ENCODE peak calls at places on chromosome 18, in eight cellular contexts. R is thyroid gland, E is GM23338, Y is fibroblast of lung, W is AG09309, X is left ventricle myocardium inferior, O is bronchial epithelial cell, G is cardiac muscle cell. T is an unnamed sample.

GRCh38 chr18:55078289-55078916 is 119.1 kb upstream of the CCDC68 start:
- DNase-seq in R (no peak), E (peak; percentile 19), Y (no peak), W (no peak), X (no peak), O (peak; percentile 29), G (no peak), T (no peak)

GRCh38 chr18:33201509-33201926 is 239.0 kb downstream of the CCDC178 start:
- DNase-seq in R (peak; percentile 26), E (peak; percentile 89), Y (peak; percentile 64), W (no peak), X (no peak), O (peak; percentile 43), G (peak; percentile 60), T (no peak)

GRCh38 chr18:59695551-59695950 is 1.7 kb downstream of the CCBE1 start:
- DNase-seq in R (no peak), E (no peak), Y (no peak), W (no peak), X (no peak), O (no peak), G (no peak), T (no peak)

GRCh38 chr18:839224-840079 is 27.4 kb upstream of the YES1 start:
- DNase-seq in R (peak; percentile 78), E (peak; percentile 93), Y (peak; percentile 74), W (peak; percentile 57), X (peak; percentile 87), O (peak; percentile 59), G (peak; percentile 89), T (peak; percentile 83)

GRCh38 chr18:37705016-37705415 is 139.4 kb upstream of the CELF4 start:
- DNase-seq in R (no peak), E (no peak), Y (no peak), W (no peak), X (no peak), O (no peak), G (no peak), T (no peak)

GRCh38 chr18:31197676-31198075 is 35.0 kb upstream of the DSC1 start:
- DNase-seq in R (no peak), E (no peak), Y (no peak), W (no peak), X (no peak), O (peak; percentile 96), G (no peak), T (no peak)

GRCh38 chr18:37484893-37485834 is 80.4 kb downstream of the CELF4 start:
- DNase-seq in R (peak; percentile 17), E (peak; percentile 78), Y (peak; percentile 4), W (no peak), X (no peak), O (peak; percentile 35), G (peak; percentile 70), T (no peak)

GRCh38 chr18:3524706-3525105 is 74.7 kb downstream of the TGIF1 start:
- DNase-seq in R (no peak), E (no peak), Y (no peak), W (no peak), X (no peak), O (no peak), G (no peak), T (no peak)

GRCh38 chr18:600107-600506 is 3.3 kb downstream of the CLUL1 start:
- DNase-seq in R (no peak), E (no peak), Y (no peak), W (no peak), X (no peak), O (no peak), G (no peak), T (no peak)

GRCh38 chr18:23918395-23919032 is 96.0 kb upstream of the TTC39C start:
- DNase-seq in R (peak; percentile 70), E (peak; percentile 95), Y (peak; percentile 58), W (no peak), X (peak; percentile 68), O (peak; percentile 48), G (peak; percentile 88), T (peak; percentile 58)

GRCh38 chr18:42758851-42759250 is 356.6 kb downstream of the RIT2 start:
- DNase-seq in R (no peak), E (no peak), Y (peak; percentile 1), W (no peak), X (no peak), O (no peak), G (no peak), T (no peak)

GRCh38 chr18:1229634-1230033 is 325.0 kb downstream of the ADCYAP1 start:
- DNase-seq in R (no peak), E (no peak), Y (no peak), W (no peak), X (no peak), O (no peak), G (no peak), T (no peak)

GRCh38 chr18:32801236-32801635 is 28.4 kb upstream of the KLHL14 start:
- DNase-seq in R (no peak), E (no peak), Y (no peak), W (no peak), X (no peak), O (no peak), G (no peak), T (no peak)

GRCh38 chr18:72869786-72870185 is 2.0 kb upstream of the NETO1 start:
- DNase-seq in R (no peak), E (peak; percentile 52), Y (no peak), W (no peak), X (no peak), O (no peak), G (peak; percentile 20), T (no peak)

GRCh38 chr18:21851327-21851961 is 110.9 kb downstream of the MIB1 start:
- DNase-seq in R (no peak), E (peak; percentile 40), Y (peak; percentile 50), W (no peak), X (no peak), O (peak; percentile 33), G (no peak), T (no peak)

DNA sequence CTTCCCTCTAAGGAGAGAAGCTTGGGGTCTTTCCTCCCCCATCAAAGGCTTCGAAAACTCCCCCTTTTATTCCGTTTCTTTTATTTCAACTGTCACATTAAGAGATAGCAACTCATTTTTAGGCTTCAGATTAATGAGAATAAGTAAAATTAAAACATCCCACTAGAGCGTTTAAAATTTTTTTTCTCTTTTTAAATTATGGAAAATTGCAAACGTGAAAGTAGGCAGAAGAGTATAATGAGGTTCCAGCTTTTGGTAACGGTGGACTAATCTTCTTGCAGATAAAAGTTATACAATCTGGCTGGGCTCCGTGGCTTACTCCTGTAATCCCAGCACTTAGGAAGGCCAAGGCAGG is 21.9 kb upstream of the RMP24 start:
- DNase-seq in R (no peak), E (no peak), Y (no peak), W (no peak), X (no peak), O (no peak), G (no peak), T (no peak)
- TF ChIP-seq CTCF in R (no peak), E (no peak), Y (no peak), W (no peak), X (peak; percentile 29), O (no peak), G (no peak), T (no peak)

GRCh38 chr18:48407358-48407757 is 1.8 kb downstream of the ZBTB7C start:
- DNase-seq in R (no peak), E (no peak), Y (no peak), W (no peak), X (no peak), O (no peak), G (no peak), T (no peak)

GRCh38 chr18:48408727-48409590 is at the start of gene ZBTB7C:
- DNase-seq in R (peak; percentile 68), E (peak; percentile 65), Y (no peak), W (no peak), X (peak; percentile 39), O (no peak), G (peak; percentile 85), T (no peak)

GRCh38 chr18:48410095-48410920 is 1.1 kb upstream of the ZBTB7C start:
- DNase-seq in R (peak; percentile 94), E (peak; percentile 94), Y (peak; percentile 79), W (no peak), X (peak; percentile 93), O (peak; percentile 77), G (peak; percentile 96), T (peak; percentile 96)

GRCh38 chr18:48409591-48410094 is 460 bp upstream of the ZBTB7C start:
- DNase-seq in R (peak; percentile 85), E (peak; percentile 49), Y (peak; percentile 23), W (no peak), X (peak; percentile 54), O (no peak), G (peak; percentile 70), T (peak; percentile 65)

DNA sequence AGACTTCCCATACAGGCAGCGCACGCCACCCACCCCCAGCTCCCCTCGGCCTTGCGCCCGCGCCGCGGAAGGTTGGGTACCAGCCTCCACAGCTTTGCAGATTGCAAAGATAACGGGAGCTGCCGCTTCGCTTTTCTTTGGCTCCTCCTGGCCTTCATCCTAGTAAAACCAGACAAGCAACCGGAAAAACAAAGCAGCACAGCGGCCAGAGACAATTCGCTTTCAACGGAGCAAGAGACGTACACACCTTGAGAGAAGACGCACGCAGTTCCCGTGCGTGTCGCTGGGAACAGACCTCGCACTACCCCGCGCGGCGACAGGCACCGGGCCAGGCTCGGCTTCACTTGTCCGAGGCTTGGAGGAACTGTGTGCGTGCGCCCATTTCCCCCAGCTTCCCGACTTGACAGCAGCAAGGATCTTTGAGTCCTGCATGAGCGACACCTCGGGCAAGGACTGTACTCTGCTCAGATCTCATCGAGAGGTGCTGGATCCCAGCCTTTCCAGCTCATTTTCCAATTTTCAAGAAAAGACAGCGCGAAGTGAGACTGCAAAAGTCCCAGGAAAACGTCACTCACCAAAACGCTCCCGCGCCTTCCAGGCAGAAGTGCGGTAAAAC is 964 bp downstream of the ZBTB7C start:
- DNase-seq in R (peak; percentile 57), E (peak; percentile 36), Y (peak; percentile 13), W (no peak), X (peak; percentile 23), O (no peak), G (peak; percentile 10), T (peak; percentile 65)
- H3K4me3 ChIP-seq in R (peak overlapping the region; percentile 68), E (peak overlapping the region; percentile 84), Y (peak overlapping the region; percentile 27), W (no peak overlapping the region), X (peak overlapping the region; percentile 84), O (peak overlapping the region; percentile 59), G (peak overlapping the region; percentile 83), T (peak overlapping the region; percentile 79)

GRCh38 chr18:49521251-49521650 is 34.2 kb upstream of the C18orf32 start:
- DNase-seq in R (no peak), E (peak; percentile 52), Y (no peak), W (no peak), X (no peak), O (peak; percentile 20), G (peak; percentile 83), T (no peak)
- TF ChIP-seq CTCF in R (no peak), E (no peak), Y (no peak), W (no peak), X (no peak), O (no peak), G (no peak), T (no peak)

DNA sequence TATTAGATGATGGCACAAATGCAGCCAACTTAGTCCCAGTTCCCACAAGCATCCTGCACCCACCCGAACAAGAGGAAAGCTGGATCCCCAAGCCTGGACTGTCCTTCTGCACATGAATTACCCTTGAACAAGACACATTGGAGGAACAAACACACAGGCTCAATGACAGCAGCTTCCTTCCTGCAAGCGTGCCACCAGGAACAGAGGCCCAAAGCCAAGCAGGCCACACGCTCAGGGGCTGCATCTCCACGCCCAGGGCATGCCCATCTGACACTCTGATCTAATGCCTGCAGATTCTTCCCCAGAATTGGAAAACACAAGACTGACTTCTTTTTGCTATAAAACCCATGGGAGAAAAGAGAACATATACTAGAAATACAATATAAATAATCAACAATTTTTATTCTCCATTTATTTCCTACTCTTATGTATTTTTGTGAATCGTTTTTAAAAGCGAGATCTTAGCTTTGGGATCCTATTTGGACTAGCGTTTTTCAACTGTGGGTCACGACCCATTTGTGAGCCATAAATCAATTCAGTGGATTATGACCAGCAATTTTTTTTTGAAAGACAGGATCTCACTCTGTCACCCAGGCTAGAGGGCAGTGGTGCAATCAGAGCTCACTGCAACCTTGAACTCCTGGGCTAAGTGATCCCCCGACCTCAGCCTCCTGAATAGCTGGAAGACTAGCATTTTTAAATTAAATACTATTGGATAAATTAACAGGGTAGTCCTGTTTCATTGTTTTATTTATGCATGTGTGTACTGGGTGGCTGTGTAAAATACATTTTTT is 34.4 kb downstream of the PSTPIP2 start:
- DNase-seq in R (no peak), E (no peak), Y (no peak), W (no peak), X (no peak), O (no peak), G (no peak), T (no peak)
- H3K4me3 ChIP-seq in R (no peak overlapping the region), E (no peak overlapping the region), Y (no peak overlapping the region), W (no peak overlapping the region), X (no peak overlapping the region), O (no peak overlapping the region), G (no peak overlapping the region), T (no peak overlapping the region)